ENCODE peak calls at places on chromosomes 16 and 17, in eight cellular contexts. One of them, this sample, is unnamed.

GRCh38 chr16:88264641-88265285 is 118.0 kb upstream of the ZNF469 start:
- DNase-seq in dorsolateral prefrontal cortex: no peak
- DNase-seq in cardiac fibroblast: peak; percentile 95
- DNase-seq in fibroblast of mammary gland: peak; percentile 93
- DNase-seq in right atrium auricular region: peak; percentile 99
- DNase-seq in brain microvascular endothelial cell: peak; percentile 98
- DNase-seq in lower leg skin: peak; percentile 100
- DNase-seq in HFF-Myc: no peak
- DNase-seq in this sample: peak; percentile 59

GRCh38 chr17:6098466-6099180 is 28.4 kb downstream of the WSCD1 start:
- DNase-seq in dorsolateral prefrontal cortex: peak; percentile 9
- DNase-seq in cardiac fibroblast: no peak
- DNase-seq in fibroblast of mammary gland: no peak
- DNase-seq in right atrium auricular region: no peak
- DNase-seq in brain microvascular endothelial cell: no peak
- DNase-seq in lower leg skin: peak; percentile 81
- DNase-seq in HFF-Myc: no peak
- DNase-seq in this sample: no peak

GRCh38 chr16:89629827-89630610 is 16.6 kb downstream of the DPEP1 start:
- DNase-seq in dorsolateral prefrontal cortex: no peak
- DNase-seq in cardiac fibroblast: no peak
- DNase-seq in fibroblast of mammary gland: no peak
- DNase-seq in right atrium auricular region: no peak
- DNase-seq in brain microvascular endothelial cell: no peak
- DNase-seq in lower leg skin: no peak
- DNase-seq in HFF-Myc: no peak
- DNase-seq in this sample: no peak

GRCh38 chr16:23148513-23149266 is 562 bp downstream of the USP31 start:
- DNase-seq in dorsolateral prefrontal cortex: peak; percentile 66
- DNase-seq in cardiac fibroblast: peak; percentile 51
- DNase-seq in fibroblast of mammary gland: peak; percentile 48
- DNase-seq in right atrium auricular region: peak; percentile 78
- DNase-seq in brain microvascular endothelial cell: no peak
- DNase-seq in lower leg skin: peak; percentile 94
- DNase-seq in HFF-Myc: no peak
- DNase-seq in this sample: no peak

GRCh38 chr16:65919116-65919515 is 447.4 kb upstream of the CDH5 start:
- DNase-seq in dorsolateral prefrontal cortex: no peak
- DNase-seq in cardiac fibroblast: no peak
- DNase-seq in fibroblast of mammary gland: no peak
- DNase-seq in right atrium auricular region: peak; percentile 43
- DNase-seq in brain microvascular endothelial cell: no peak
- DNase-seq in lower leg skin: no peak
- DNase-seq in HFF-Myc: no peak
- DNase-seq in this sample: no peak

GRCh38 chr16:79716645-79717323 is 116.2 kb upstream of the MAF start:
- DNase-seq in dorsolateral prefrontal cortex: no peak
- DNase-seq in cardiac fibroblast: peak; percentile 4
- DNase-seq in fibroblast of mammary gland: no peak
- DNase-seq in right atrium auricular region: no peak
- DNase-seq in brain microvascular endothelial cell: peak; percentile 28
- DNase-seq in lower leg skin: no peak
- DNase-seq in HFF-Myc: no peak
- DNase-seq in this sample: no peak

GRCh38 chr17:49576121-49576905 is 642 bp downstream of the NXPH3 start:
- DNase-seq in dorsolateral prefrontal cortex: no peak
- DNase-seq in cardiac fibroblast: peak; percentile 38
- DNase-seq in fibroblast of mammary gland: peak; percentile 27
- DNase-seq in right atrium auricular region: no peak
- DNase-seq in brain microvascular endothelial cell: no peak
- DNase-seq in lower leg skin: no peak
- DNase-seq in HFF-Myc: no peak
- DNase-seq in this sample: no peak

GRCh38 chr17:82884923-82885322 is 45.1 kb upstream of the ZNF750 start:
- DNase-seq in dorsolateral prefrontal cortex: no peak
- DNase-seq in cardiac fibroblast: no peak
- DNase-seq in fibroblast of mammary gland: no peak
- DNase-seq in right atrium auricular region: no peak
- DNase-seq in brain microvascular endothelial cell: no peak
- DNase-seq in lower leg skin: peak; percentile 84
- DNase-seq in HFF-Myc: no peak
- DNase-seq in this sample: no peak

GRCh38 chr16:67173808-67174705 is 3.7 kb downstream of the NOL3 start:
- DNase-seq in dorsolateral prefrontal cortex: peak; percentile 88
- DNase-seq in cardiac fibroblast: peak; percentile 76
- DNase-seq in fibroblast of mammary gland: peak; percentile 77
- DNase-seq in right atrium auricular region: peak; percentile 91
- DNase-seq in brain microvascular endothelial cell: peak; percentile 60
- DNase-seq in lower leg skin: peak; percentile 96
- DNase-seq in HFF-Myc: no peak
- DNase-seq in this sample: no peak

GRCh38 chr17:50059256-50059655 is 3.3 kb downstream of the ITGA3 start:
- DNase-seq in dorsolateral prefrontal cortex: no peak
- DNase-seq in cardiac fibroblast: no peak
- DNase-seq in fibroblast of mammary gland: no peak
- DNase-seq in right atrium auricular region: no peak
- DNase-seq in brain microvascular endothelial cell: no peak
- DNase-seq in lower leg skin: no peak
- DNase-seq in HFF-Myc: no peak
- DNase-seq in this sample: no peak

GRCh38 chr17:67696347-67696746 is 21.4 kb upstream of the NOL11 start:
- DNase-seq in dorsolateral prefrontal cortex: no peak
- DNase-seq in cardiac fibroblast: no peak
- DNase-seq in fibroblast of mammary gland: no peak
- DNase-seq in right atrium auricular region: no peak
- DNase-seq in brain microvascular endothelial cell: no peak
- DNase-seq in lower leg skin: no peak
- DNase-seq in HFF-Myc: no peak
- DNase-seq in this sample: no peak

GRCh38 chr16:67349172-67349571 is 22.6 kb downstream of the LRRC36 start:
- DNase-seq in dorsolateral prefrontal cortex: no peak
- DNase-seq in cardiac fibroblast: peak; percentile 54
- DNase-seq in fibroblast of mammary gland: peak; percentile 46
- DNase-seq in right atrium auricular region: no peak
- DNase-seq in brain microvascular endothelial cell: no peak
- DNase-seq in lower leg skin: no peak
- DNase-seq in HFF-Myc: no peak
- DNase-seq in this sample: no peak

GRCh38 chr16:76882105-76882504 is 308.9 kb upstream of the MON1B start:
- DNase-seq in dorsolateral prefrontal cortex: no peak
- DNase-seq in cardiac fibroblast: peak; percentile 1
- DNase-seq in fibroblast of mammary gland: peak; percentile 1
- DNase-seq in right atrium auricular region: no peak
- DNase-seq in brain microvascular endothelial cell: no peak
- DNase-seq in lower leg skin: no peak
- DNase-seq in HFF-Myc: no peak
- DNase-seq in this sample: no peak

GRCh38 chr17:13599808-13600398 is 1.8 kb downstream of the HS3ST3A1 start:
- DNase-seq in dorsolateral prefrontal cortex: no peak
- DNase-seq in cardiac fibroblast: no peak
- DNase-seq in fibroblast of mammary gland: no peak
- DNase-seq in right atrium auricular region: no peak
- DNase-seq in brain microvascular endothelial cell: no peak
- DNase-seq in lower leg skin: no peak
- DNase-seq in HFF-Myc: no peak
- DNase-seq in this sample: no peak

GRCh38 chr17:13599168-13599577 is 2.6 kb downstream of the HS3ST3A1 start:
- DNase-seq in dorsolateral prefrontal cortex: no peak
- DNase-seq in cardiac fibroblast: no peak
- DNase-seq in fibroblast of mammary gland: no peak
- DNase-seq in right atrium auricular region: no peak
- DNase-seq in brain microvascular endothelial cell: no peak
- DNase-seq in lower leg skin: no peak
- DNase-seq in HFF-Myc: no peak
- DNase-seq in this sample: no peak

GRCh38 chr17:13596241-13596941 is 5.3 kb downstream of the HS3ST3A1 start:
- DNase-seq in dorsolateral prefrontal cortex: no peak
- DNase-seq in cardiac fibroblast: no peak
- DNase-seq in fibroblast of mammary gland: no peak
- DNase-seq in right atrium auricular region: no peak
- DNase-seq in brain microvascular endothelial cell: no peak
- DNase-seq in lower leg skin: no peak
- DNase-seq in HFF-Myc: no peak
- DNase-seq in this sample: no peak

GRCh38 chr17:13598353-13599167 is 3.2 kb downstream of the HS3ST3A1 start:
- DNase-seq in dorsolateral prefrontal cortex: no peak
- DNase-seq in cardiac fibroblast: no peak
- DNase-seq in fibroblast of mammary gland: no peak
- DNase-seq in right atrium auricular region: no peak
- DNase-seq in brain microvascular endothelial cell: no peak
- DNase-seq in lower leg skin: no peak
- DNase-seq in HFF-Myc: no peak
- DNase-seq in this sample: no peak

DNA sequence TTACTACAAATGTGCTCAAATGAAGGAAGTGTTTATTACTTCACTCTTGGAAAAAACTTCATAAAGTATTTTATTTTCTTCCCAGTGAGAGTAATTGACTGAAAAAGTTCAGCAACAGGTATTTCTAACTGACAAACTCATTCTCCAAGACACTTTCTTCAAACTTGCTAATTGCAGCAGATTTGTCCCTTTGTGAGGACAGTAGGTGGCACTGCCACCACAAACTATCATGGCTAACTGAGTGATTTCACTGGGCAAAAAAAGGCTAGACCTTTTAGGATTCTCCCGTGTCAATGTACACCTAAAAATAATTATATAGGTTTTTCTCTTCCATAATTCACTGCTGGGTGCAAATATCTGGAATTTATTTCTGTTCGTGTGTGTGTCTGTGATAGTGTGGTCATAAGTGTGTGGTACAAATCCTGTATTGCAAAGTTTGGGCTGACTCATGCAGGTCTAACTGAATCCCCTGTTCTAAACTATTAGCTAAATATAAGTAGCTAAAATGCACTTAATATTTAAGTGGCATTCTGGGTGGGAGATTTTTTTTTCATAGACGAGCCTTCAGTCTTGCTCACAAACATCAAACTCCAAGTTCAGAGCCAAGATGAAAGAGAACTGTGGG is 3.9 kb downstream of the HS3ST3A1 start:
- DNase-seq in dorsolateral prefrontal cortex: no peak
- DNase-seq in cardiac fibroblast: peak; percentile 71
- DNase-seq in fibroblast of mammary gland: peak; percentile 75
- DNase-seq in right atrium auricular region: no peak
- DNase-seq in brain microvascular endothelial cell: no peak
- DNase-seq in lower leg skin: no peak
- DNase-seq in HFF-Myc: peak; percentile 29
- DNase-seq in this sample: no peak
- H3K4me3 ChIP-seq in dorsolateral prefrontal cortex: no peak overlapping the region
- H3K4me3 ChIP-seq in cardiac fibroblast: no peak overlapping the region
- H3K4me3 ChIP-seq in fibroblast of mammary gland: peak overlapping the region; percentile 90
- H3K4me3 ChIP-seq in right atrium auricular region: no peak overlapping the region
- H3K4me3 ChIP-seq in brain microvascular endothelial cell: peak overlapping the region; percentile 90
- H3K4me3 ChIP-seq in lower leg skin: no peak overlapping the region
- H3K4me3 ChIP-seq in HFF-Myc: peak overlapping the region; percentile 87
- H3K4me3 ChIP-seq in this sample: peak overlapping the region; percentile 81

DNA sequence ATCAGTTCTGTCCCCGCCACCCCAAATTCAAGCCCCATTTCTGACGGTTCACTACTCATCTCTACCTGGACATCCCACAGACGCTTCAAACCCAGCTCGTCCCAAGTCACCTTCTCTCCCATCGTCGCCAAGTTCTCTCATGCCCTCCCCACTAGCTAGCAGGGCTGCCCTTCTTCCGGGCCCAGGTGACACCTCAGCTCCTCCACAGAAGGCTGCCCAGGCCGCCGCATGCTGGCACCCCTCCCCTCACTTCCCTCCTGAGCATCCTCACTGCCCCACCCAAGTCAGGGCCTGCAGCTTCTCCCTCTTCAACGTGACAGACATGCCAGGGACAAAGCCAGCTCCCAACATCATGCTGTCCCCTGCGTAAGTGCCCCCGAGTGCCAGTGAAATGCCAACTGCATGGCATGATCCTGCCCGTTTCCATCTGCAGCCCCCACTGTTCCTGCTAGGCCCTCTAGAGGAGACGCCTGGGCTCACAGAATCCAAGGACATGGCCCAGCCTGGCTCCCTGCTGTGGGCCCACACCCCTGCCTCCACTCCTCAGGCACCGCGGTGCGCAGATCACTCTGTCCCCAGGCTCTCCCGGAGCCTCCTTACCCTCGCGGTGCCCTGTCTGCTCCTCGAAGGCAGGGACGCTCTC is 5.9 kb downstream of the CYB561 start:
- DNase-seq in dorsolateral prefrontal cortex: no peak
- DNase-seq in cardiac fibroblast: no peak
- DNase-seq in fibroblast of mammary gland: no peak
- DNase-seq in right atrium auricular region: no peak
- DNase-seq in brain microvascular endothelial cell: no peak
- DNase-seq in lower leg skin: no peak
- DNase-seq in HFF-Myc: no peak
- DNase-seq in this sample: no peak
- TF ChIP-seq CTCF in dorsolateral prefrontal cortex: no peak
- TF ChIP-seq CTCF in cardiac fibroblast: no peak
- TF ChIP-seq CTCF in fibroblast of mammary gland: no peak
- TF ChIP-seq CTCF in right atrium auricular region: no peak
- TF ChIP-seq CTCF in brain microvascular endothelial cell: peak; percentile 16
- TF ChIP-seq CTCF in lower leg skin: no peak
- TF ChIP-seq CTCF in HFF-Myc: no peak
- TF ChIP-seq CTCF in this sample: no peak

GRCh38 chr16:1021553-1022160 is 40.1 kb downstream of the SOX8 start:
- DNase-seq in dorsolateral prefrontal cortex: no peak
- DNase-seq in cardiac fibroblast: no peak
- DNase-seq in fibroblast of mammary gland: no peak
- DNase-seq in right atrium auricular region: no peak
- DNase-seq in brain microvascular endothelial cell: no peak
- DNase-seq in lower leg skin: no peak
- DNase-seq in HFF-Myc: no peak
- DNase-seq in this sample: no peak

GRCh38 chr16:1018447-1018846 is 36.9 kb downstream of the SOX8 start:
- DNase-seq in dorsolateral prefrontal cortex: no peak
- DNase-seq in cardiac fibroblast: no peak
- DNase-seq in fibroblast of mammary gland: no peak
- DNase-seq in right atrium auricular region: no peak
- DNase-seq in brain microvascular endothelial cell: no peak
- DNase-seq in lower leg skin: no peak
- DNase-seq in HFF-Myc: no peak
- DNase-seq in this sample: no peak

GRCh38 chr16:1020591-1020990 is 39.0 kb downstream of the SOX8 start:
- DNase-seq in dorsolateral prefrontal cortex: no peak
- DNase-seq in cardiac fibroblast: no peak
- DNase-seq in fibroblast of mammary gland: no peak
- DNase-seq in right atrium auricular region: no peak
- DNase-seq in brain microvascular endothelial cell: no peak
- DNase-seq in lower leg skin: no peak
- DNase-seq in HFF-Myc: no peak
- DNase-seq in this sample: no peak

GRCh38 chr16:1019934-1020305 is 38.4 kb downstream of the SOX8 start:
- DNase-seq in dorsolateral prefrontal cortex: no peak
- DNase-seq in cardiac fibroblast: peak; percentile 16
- DNase-seq in fibroblast of mammary gland: no peak
- DNase-seq in right atrium auricular region: peak; percentile 77
- DNase-seq in brain microvascular endothelial cell: no peak
- DNase-seq in lower leg skin: no peak
- DNase-seq in HFF-Myc: no peak
- DNase-seq in this sample: no peak

GRCh38 chr16:1019234-1019933 is 37.8 kb downstream of the SOX8 start:
- DNase-seq in dorsolateral prefrontal cortex: peak; percentile 79
- DNase-seq in cardiac fibroblast: peak; percentile 64
- DNase-seq in fibroblast of mammary gland: peak; percentile 3
- DNase-seq in right atrium auricular region: peak; percentile 69
- DNase-seq in brain microvascular endothelial cell: peak; percentile 40
- DNase-seq in lower leg skin: no peak
- DNase-seq in HFF-Myc: no peak
- DNase-seq in this sample: no peak
- H3K4me3 ChIP-seq in dorsolateral prefrontal cortex: peak overlapping the region; percentile 61
- H3K4me3 ChIP-seq in cardiac fibroblast: peak overlapping the region; percentile 22
- H3K4me3 ChIP-seq in fibroblast of mammary gland: no peak overlapping the region
- H3K4me3 ChIP-seq in right atrium auricular region: peak overlapping the region; percentile 19
- H3K4me3 ChIP-seq in brain microvascular endothelial cell: no peak overlapping the region
- H3K4me3 ChIP-seq in lower leg skin: no peak overlapping the region
- H3K4me3 ChIP-seq in HFF-Myc: peak overlapping the region; percentile 11
- H3K4me3 ChIP-seq in this sample: peak overlapping the region; percentile 12

GRCh38 chr17:76497699-76497978 is 3.6 kb downstream of the RHBDF2 start:
- DNase-seq in dorsolateral prefrontal cortex: no peak
- DNase-seq in cardiac fibroblast: no peak
- DNase-seq in fibroblast of mammary gland: no peak
- DNase-seq in right atrium auricular region: no peak
- DNase-seq in brain microvascular endothelial cell: no peak
- DNase-seq in lower leg skin: no peak
- DNase-seq in HFF-Myc: no peak
- DNase-seq in this sample: no peak
- TF ChIP-seq CTCF in dorsolateral prefrontal cortex: no peak
- TF ChIP-seq CTCF in cardiac fibroblast: no peak
- TF ChIP-seq CTCF in fibroblast of mammary gland: no peak
- TF ChIP-seq CTCF in right atrium auricular region: no peak
- TF ChIP-seq CTCF in brain microvascular endothelial cell: no peak
- TF ChIP-seq CTCF in lower leg skin: no peak
- TF ChIP-seq CTCF in HFF-Myc: no peak
- TF ChIP-seq CTCF in this sample: no peak